ENCODE peak calls at places on chromosomes 16 and 17, in seven cellular contexts. O is astrocyte, E is AG10803, B is DND-41, H is fibroblast of lung, J is uterus, R is tibial nerve. S is an unnamed sample.

GRCh38 chr16:56910654-56911539 is 21.0 kb upstream of the HERPUD1 start:
- DNase-seq in O (peak; percentile 97), H (peak; percentile 97), R (peak; percentile 54), J (no peak), B (peak; percentile 45), E (peak; percentile 98), S (no peak)

GRCh38 chr17:65005858-65006257 is 50.7 kb downstream of the GNA13 start:
- DNase-seq in O (no peak), B (no peak), H (no peak), J (no peak), R (no peak), E (no peak), S (no peak)

GRCh38 chr17:76968707-76969597 is 100.7 kb downstream of the MGAT5B start:
- DNase-seq in J (no peak), O (no peak), H (peak; percentile 48), E (no peak), R (no peak), B (peak; percentile 58), S (no peak)

GRCh38 chr16:57959804-57960203 is 11.1 kb downstream of the CNGB1 start:
- DNase-seq in O (no peak), H (no peak), B (no peak), R (no peak), J (no peak), E (no peak), S (no peak)

GRCh38 chr16:4944333-4945281 is 7.7 kb upstream of the PPL start:
- DNase-seq in H (peak; percentile 97), E (peak; percentile 96), R (peak; percentile 87), J (peak; percentile 96), B (no peak), O (peak; percentile 94), S (peak; percentile 98)

GRCh38 chr16:81465375-81465943 is 20.9 kb downstream of the CMIP start:
- DNase-seq in O (no peak), J (no peak), B (no peak), H (no peak), E (no peak), R (no peak), S (no peak)

GRCh38 chr17:42414782-42415409 is 8.2 kb downstream of the CAVIN1 start:
- DNase-seq in E (no peak), J (no peak), R (no peak), H (no peak), O (no peak), B (peak; percentile 90), S (no peak)

GRCh38 chr17:19247423-19247822 is 10.3 kb downstream of the EPN2 start:
- DNase-seq in O (no peak), B (no peak), R (no peak), H (no peak), J (no peak), E (no peak), S (no peak)

GRCh38 chr17:11332706-11333105 is 91.7 kb downstream of the SHISA6 start:
- DNase-seq in E (no peak), B (no peak), H (no peak), O (no peak), J (no peak), R (no peak), S (no peak)

GRCh38 chr16:79592150-79592549 is 8.4 kb downstream of the MAF start:
- DNase-seq in R (no peak), J (no peak), O (no peak), B (no peak), H (no peak), E (no peak), S (no peak)

GRCh38 chr17:39676198-39676819 is 8.1 kb downstream of the PNMT start:
- DNase-seq in B (peak; percentile 21), E (no peak), H (no peak), O (no peak), J (no peak), R (no peak), S (no peak)

GRCh38 chr17:81379523-81379942 is 15.7 kb upstream of the BAHCC1 start:
- DNase-seq in B (no peak), H (no peak), E (no peak), J (no peak), R (no peak), O (no peak), S (no peak)

GRCh38 chr17:75456417-75457046 is at the start of gene TMEM94:
- DNase-seq in R (peak; percentile 97), J (peak; percentile 97), O (peak; percentile 93), E (peak; percentile 97), B (peak; percentile 96), H (peak; percentile 96), S (peak; percentile 91)

GRCh38 chr17:29379084-29379811 is 10.9 kb upstream of the TAOK1 start:
- DNase-seq in B (no peak), R (no peak), J (no peak), E (peak; percentile 36), H (no peak), O (no peak), S (no peak)

GRCh38 chr16:86429663-86430062 is 80.7 kb upstream of the FOXF1 start:
- DNase-seq in E (no peak), O (no peak), J (no peak), B (no peak), R (no peak), H (no peak), S (no peak)

GRCh38 chr17:63442549-63443035 is 3.5 kb downstream of the CYB561 start:
- DNase-seq in J (no peak), B (no peak), R (no peak), O (no peak), H (no peak), E (no peak), S (no peak)

GRCh38 chr16:67151431-67152097 is 766 bp upstream of the B3GNT9 start:
- DNase-seq in H (no peak), J (no peak), O (no peak), R (no peak), B (no peak), E (no peak), S (no peak)

GRCh38 chr17:65173284-65173793 is 36.2 kb downstream of the RGS9 start:
- DNase-seq in J (no peak), R (no peak), O (peak; percentile 28), H (peak; percentile 40), B (peak; percentile 95), E (peak; percentile 29), S (no peak)

GRCh38 chr17:18037482-18037881 is 1.5 kb downstream of the ATPAF2 start:
- DNase-seq in H (no peak), E (no peak), B (no peak), R (no peak), O (no peak), J (no peak), S (no peak)

GRCh38 chr17:1275962-1276736 is 3.3 kb upstream of the TRARG1 start:
- DNase-seq in B (peak; percentile 72), R (peak; percentile 72), E (peak; percentile 15), O (no peak), H (no peak), J (peak; percentile 47), S (no peak)

GRCh38 chr17:58520843-58521430 is 6.5 kb upstream of the MTMR4 start:
- DNase-seq in H (no peak), E (peak; percentile 22), R (no peak), B (no peak), J (no peak), O (no peak), S (no peak)

GRCh38 chr16:83606486-83607030 is 201.2 kb upstream of the HSBP1 start:
- DNase-seq in J (no peak), H (no peak), O (no peak), E (no peak), B (no peak), R (no peak), S (no peak)

DNA sequence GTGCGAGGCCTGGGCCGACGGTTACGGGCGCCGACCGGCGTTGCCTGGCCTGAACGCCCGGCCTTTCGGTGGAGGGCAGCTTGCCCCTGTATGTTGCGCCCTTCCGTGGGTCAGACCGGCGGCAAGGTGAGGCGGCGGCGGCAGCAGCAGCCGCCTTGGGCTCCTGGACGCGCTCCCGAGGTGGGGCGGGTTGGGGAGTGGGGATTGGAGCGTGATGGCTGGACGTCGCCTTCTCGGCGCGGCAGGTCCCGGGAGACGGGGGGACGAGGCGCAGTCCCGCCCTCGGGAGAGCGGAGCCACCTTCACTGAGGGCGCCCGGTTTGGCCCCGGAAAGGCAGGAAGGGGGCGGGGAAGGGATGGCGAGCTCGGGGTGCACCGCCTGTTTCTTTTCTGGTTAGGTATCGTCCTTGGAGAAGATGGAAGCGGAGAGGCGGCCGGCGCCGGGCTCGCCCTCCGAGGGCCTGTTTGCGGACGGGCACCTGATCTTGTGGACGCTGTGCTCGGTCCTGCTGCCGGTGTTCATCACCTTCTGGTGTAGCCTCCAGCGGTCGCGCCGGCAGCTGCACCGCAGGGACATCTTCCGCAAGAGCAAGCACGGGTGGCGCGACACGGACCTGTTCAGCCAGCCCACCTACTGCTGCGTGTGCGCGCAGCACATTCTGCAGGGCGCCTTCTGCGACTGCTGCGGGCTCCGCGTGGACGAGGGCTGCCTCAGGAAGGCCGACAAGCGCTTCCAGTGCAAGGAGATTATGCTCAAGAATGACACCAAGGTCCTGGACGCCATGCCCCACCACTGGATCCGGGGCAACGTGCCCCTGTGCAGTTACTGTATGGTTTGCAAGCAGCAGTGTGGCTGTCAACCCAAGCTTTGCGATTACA is 668 bp downstream of the DGKE start:
- DNase-seq in J (peak; percentile 40), R (peak; percentile 17), O (peak; percentile 2), E (peak; percentile 5), H (peak; percentile 27), B (no peak), S (no peak)
- TF ChIP-seq CTCF in J (no peak), R (no peak), O (no peak), E (no peak), H (no peak), B (no peak), S (no peak)

GRCh38 chr17:4951486-4951885 is 567 bp downstream of the ENO3 start:
- DNase-seq in R (no peak), J (no peak), O (no peak), B (no peak), E (no peak), H (no peak), S (no peak)
- H3K4me3 ChIP-seq in R (no peak overlapping the region), J (no peak overlapping the region), O (no peak overlapping the region), B (no peak overlapping the region), E (no peak overlapping the region), H (no peak overlapping the region), S (no peak overlapping the region)

GRCh38 chr17:66747561-66748275 is 87.2 kb upstream of the CACNG5 start:
- DNase-seq in B (no peak), J (no peak), R (no peak), O (peak; percentile 86), H (peak; percentile 89), E (peak; percentile 63), S (no peak)
- TF ChIP-seq CTCF in B (no peak), J (no peak), R (no peak), O (no peak), H (no peak), E (no peak), S (no peak)

DNA sequence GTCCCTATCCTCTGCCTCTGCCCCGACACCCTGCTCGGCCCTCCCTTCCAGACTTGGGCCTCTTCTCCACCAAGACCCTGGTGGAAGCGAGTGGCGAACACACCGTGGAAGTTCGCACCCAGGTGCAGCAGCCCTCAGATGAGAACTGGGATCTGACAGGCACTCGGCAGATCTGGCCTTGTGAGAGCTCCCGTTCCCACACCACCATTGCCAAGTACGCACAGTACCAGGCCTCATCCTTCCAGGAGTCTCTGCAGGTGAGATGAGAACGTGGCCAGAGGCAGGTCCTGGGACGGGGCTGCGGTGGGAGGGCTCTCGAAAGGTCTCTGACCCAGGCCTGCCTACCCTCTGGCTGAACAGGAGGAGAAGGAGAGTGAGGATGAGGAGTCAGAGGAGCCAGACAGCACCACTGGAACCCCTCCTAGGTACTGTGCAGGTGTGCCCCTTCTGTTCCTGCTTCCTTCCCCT is 3.9 kb upstream of the TMEM88 start:
- DNase-seq in H (no peak), R (no peak), B (no peak), O (no peak), J (peak; percentile 32), E (no peak), S (no peak)
- H3K4me3 ChIP-seq in H (no peak overlapping the region), R (no peak overlapping the region), B (no peak overlapping the region), O (no peak overlapping the region), J (no peak overlapping the region), E (no peak overlapping the region), S (no peak overlapping the region)